ENCODE peak calls at places on chromosomes 6 and 20, in eight cellular contexts. W is NCI-H1417 treated with DMSO at 0.1 percent for 48 hours; G is cardiac fibroblast; Q is effector CD4-positive, alpha-beta T cell; H is glutamatergic neuron; A is ELF-1; E is pulmonary artery endothelial cell; I is activated CD4-positive, CD25-positive, alpha-beta regulatory T cell. F is an unnamed sample.
A peak's percentile ranks its signal among the peaks of the same experiment; 100 is the strongest.

GRCh38 chr6:108896111-108896661 is 48.0 kb downstream of the ARMC2 start:
- DNase-seq in E (peak; percentile 61), H (no peak), W (no peak), G (peak; percentile 92), Q (no peak), A (no peak), I (no peak), F (peak; percentile 27)

GRCh38 chr6:107965746-107966145 is 7.7 kb upstream of the SEC63 start:
- DNase-seq in E (no peak), Q (no peak), W (no peak), H (no peak), A (no peak), I (no peak), G (peak; percentile 17), F (no peak)

GRCh38 chr20:17859616-17860232 is 108.9 kb downstream of the SNX5 start:
- DNase-seq in W (no peak), G (no peak), E (no peak), A (no peak), Q (no peak), H (no peak), I (no peak), F (no peak)

GRCh38 chr6:147949981-147950622 is 392.5 kb upstream of the SASH1 start:
- DNase-seq in Q (no peak), A (no peak), H (no peak), W (no peak), G (peak; percentile 11), E (no peak), I (no peak), F (no peak)

GRCh38 chr6:78875505-78875904 is 8.2 kb downstream of the IRAK1BP1 start:
- DNase-seq in G (no peak), H (no peak), I (no peak), Q (no peak), W (no peak), A (no peak), E (no peak), F (no peak)

GRCh38 chr6:1554881-1555569 is 54.7 kb upstream of the FOXC1 start:
- DNase-seq in W (no peak), Q (peak; percentile 53), I (peak; percentile 50), G (peak; percentile 70), H (peak; percentile 65), A (peak; percentile 76), E (no peak), F (no peak)

GRCh38 chr20:57283867-57284266 is 17.4 kb upstream of the BMP7 start:
- DNase-seq in Q (no peak), E (no peak), G (no peak), I (no peak), W (no peak), H (no peak), A (no peak), F (no peak)

GRCh38 chr6:121657972-121658371 is 222.5 kb downstream of the GJA1 start:
- DNase-seq in H (no peak), W (no peak), E (peak; percentile 13), G (no peak), Q (no peak), I (no peak), A (no peak), F (no peak)

GRCh38 chr6:47230579-47230978 is 79.1 kb downstream of the TNFRSF21 start:
- DNase-seq in A (no peak), G (no peak), I (no peak), H (no peak), W (no peak), E (no peak), Q (no peak), F (no peak)

GRCh38 chr20:62918137-62918536 is 8.2 kb downstream of the DIDO1 start:
- DNase-seq in E (no peak), G (no peak), W (no peak), H (no peak), Q (no peak), A (no peak), I (no peak), F (no peak)

GRCh38 chr6:54267798-54268197 is 40.4 kb upstream of the TINAG start:
- DNase-seq in H (peak; percentile 13), E (no peak), W (no peak), I (no peak), Q (no peak), G (peak; percentile 76), A (no peak), F (peak; percentile 56)